ENCODE peak calls at places on chromosomes 5 and 9, in four cellular contexts. One of them, this sample, is unnamed.

GRCh38 chr5:93422652-93423332 is 158.2 kb downstream of the NR2F1-AS1 start:
- DNase-seq in K562: no peak
- DNase-seq in HepG2: no peak
- DNase-seq in HCT116: no peak
- DNase-seq in this sample: no peak

GRCh38 chr5:1565737-1566734 is 42.3 kb upstream of the LPCAT1 start:
- DNase-seq in K562: no peak
- DNase-seq in HepG2: no peak
- DNase-seq in HCT116: no peak
- DNase-seq in this sample: no peak

GRCh38 chr9:113566011-113566711 is 102.6 kb downstream of the RGS3 start:
- DNase-seq in K562: no peak
- DNase-seq in HepG2: no peak
- DNase-seq in HCT116: no peak
- DNase-seq in this sample: no peak

GRCh38 chr5:90982576-90982975 is 400.5 kb downstream of the ARRDC3 start:
- DNase-seq in K562: peak
- DNase-seq in HepG2: no peak
- DNase-seq in HCT116: no peak
- DNase-seq in this sample: no peak

GRCh38 chr5:55994502-55994997 is at the start of gene IL6ST:
- DNase-seq in K562: no peak
- DNase-seq in HepG2: peak
- DNase-seq in HCT116: no peak
- DNase-seq in this sample: no peak

GRCh38 chr5:10301266-10301665 is 6.4 kb downstream of the CMBL start:
- DNase-seq in K562: peak
- DNase-seq in HepG2: no peak
- DNase-seq in HCT116: no peak
- DNase-seq in this sample: no peak

GRCh38 chr5:68265347-68265746 is 49.8 kb downstream of the PIK3R1 start:
- DNase-seq in K562: no peak
- DNase-seq in HepG2: no peak
- DNase-seq in HCT116: no peak
- DNase-seq in this sample: no peak

GRCh38 chr5:81007637-81008027 is 47.5 kb downstream of the RASGRF2 start:
- DNase-seq in K562: no peak
- DNase-seq in HepG2: no peak
- DNase-seq in HCT116: no peak
- DNase-seq in this sample: no peak

GRCh38 chr5:134904621-134905245 is at the start of gene PCBD2:
- DNase-seq in K562: peak
- DNase-seq in HepG2: peak
- DNase-seq in HCT116: peak
- DNase-seq in this sample: peak

GRCh38 chr5:87825583-87825982 is 412.9 kb upstream of the CCNH start:
- DNase-seq in K562: no peak
- DNase-seq in HepG2: no peak
- DNase-seq in HCT116: no peak
- DNase-seq in this sample: no peak

GRCh38 chr5:100772011-100772410 is 131.1 kb downstream of the ST8SIA4 start:
- DNase-seq in K562: no peak
- DNase-seq in HepG2: no peak
- DNase-seq in HCT116: no peak
- DNase-seq in this sample: no peak

GRCh38 chr9:77440057-77440456 is 208.1 kb downstream of the GNA14 start:
- DNase-seq in K562: no peak
- DNase-seq in HepG2: no peak
- DNase-seq in HCT116: no peak
- DNase-seq in this sample: no peak

GRCh38 chr9:87075537-87075936 is 128.2 kb upstream of the GAS1 start:
- DNase-seq in K562: no peak
- DNase-seq in HepG2: no peak
- DNase-seq in HCT116: no peak
- DNase-seq in this sample: no peak

GRCh38 chr9:15079989-15080388 is 169.8 kb upstream of the FREM1 start:
- DNase-seq in K562: no peak
- DNase-seq in HepG2: peak
- DNase-seq in HCT116: no peak
- DNase-seq in this sample: no peak

GRCh38 chr5:113295111-113295539 is 139.7 kb downstream of the TSSK1B start:
- DNase-seq in K562: no peak
- DNase-seq in HepG2: no peak
- DNase-seq in HCT116: no peak
- DNase-seq in this sample: no peak

GRCh38 chr5:100444961-100445360 is 90.2 kb upstream of the FAM174A start:
- DNase-seq in K562: no peak
- DNase-seq in HepG2: no peak
- DNase-seq in HCT116: no peak
- DNase-seq in this sample: no peak

GRCh38 chr5:75639912-75640311 is 28.7 kb downstream of the ANKDD1B start:
- DNase-seq in K562: no peak
- DNase-seq in HepG2: no peak
- DNase-seq in HCT116: no peak
- DNase-seq in this sample: no peak

GRCh38 chr5:143224672-143225071 is 178.8 kb downstream of the NR3C1 start:
- DNase-seq in K562: no peak
- DNase-seq in HepG2: no peak
- DNase-seq in HCT116: no peak
- DNase-seq in this sample: no peak

GRCh38 chr5:33611882-33612281 is 171.1 kb downstream of the TARS1 start:
- DNase-seq in K562: no peak
- DNase-seq in HepG2: no peak
- DNase-seq in HCT116: no peak
- DNase-seq in this sample: no peak

DNA sequence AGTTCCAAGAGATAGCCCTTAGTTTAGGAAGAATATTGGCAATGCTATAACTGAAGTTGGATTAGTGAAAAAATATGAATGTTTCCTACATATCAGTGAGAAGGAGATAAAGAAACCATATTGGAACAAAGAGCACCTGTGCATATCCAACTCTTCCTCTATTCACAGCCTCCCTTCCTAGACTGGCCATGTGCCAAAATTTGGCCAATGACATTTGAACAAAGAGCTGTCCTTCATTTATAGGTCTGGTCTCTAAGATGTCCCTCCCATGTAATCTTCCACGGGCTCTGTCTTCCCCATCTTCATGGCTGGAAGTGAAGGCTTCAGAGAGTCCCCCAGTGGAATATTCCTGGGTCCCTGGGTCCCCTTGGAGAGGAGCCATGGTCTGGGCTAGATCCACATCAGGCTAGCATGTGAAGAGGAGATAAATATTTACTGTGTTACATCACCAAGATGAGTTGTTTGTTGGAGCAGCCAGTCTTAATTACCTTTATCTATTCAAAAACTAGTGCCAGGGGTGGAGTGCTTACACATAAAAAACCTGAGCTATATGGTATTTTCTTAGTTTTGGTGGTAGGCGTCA is 190.0 kb upstream of the S1PR3 start:
- DNase-seq in K562: no peak
- DNase-seq in HepG2: no peak
- DNase-seq in HCT116: no peak
- DNase-seq in this sample: no peak
- TF ChIP-seq TCF7L2 in K562: no peak
- TF ChIP-seq TCF7L2 in HepG2: no peak
- TF ChIP-seq TCF7L2 in HCT116: no peak
- TF ChIP-seq TCF7L2 in this sample: no peak

GRCh38 chr5:72854419-72854818 is 38.0 kb downstream of the TNPO1 start:
- DNase-seq in K562: no peak
- DNase-seq in HepG2: no peak
- DNase-seq in HCT116: no peak
- DNase-seq in this sample: no peak
- TF ChIP-seq TCF7L2 in K562: no peak
- TF ChIP-seq TCF7L2 in HepG2: no peak
- TF ChIP-seq TCF7L2 in HCT116: no peak
- TF ChIP-seq TCF7L2 in this sample: no peak

GRCh38 chr9:97545507-97545906 is 44.0 kb downstream of the TMOD1 start:
- DNase-seq in K562: no peak
- DNase-seq in HepG2: no peak
- DNase-seq in HCT116: no peak
- DNase-seq in this sample: no peak

GRCh38 chr9:97548819-97549540 is 47.5 kb downstream of the TMOD1 start:
- DNase-seq in K562: no peak
- DNase-seq in HepG2: no peak
- DNase-seq in HCT116: no peak
- DNase-seq in this sample: no peak

GRCh38 chr9:97548379-97548778 is 46.9 kb downstream of the TMOD1 start:
- DNase-seq in K562: no peak
- DNase-seq in HepG2: no peak
- DNase-seq in HCT116: no peak
- DNase-seq in this sample: no peak

GRCh38 chr9:97547098-97547829 is 45.8 kb downstream of the TMOD1 start:
- DNase-seq in K562: no peak
- DNase-seq in HepG2: no peak
- DNase-seq in HCT116: no peak
- DNase-seq in this sample: no peak

GRCh38 chr9:97543568-97543967 is 42.1 kb downstream of the TMOD1 start:
- DNase-seq in K562: no peak
- DNase-seq in HepG2: peak
- DNase-seq in HCT116: peak
- DNase-seq in this sample: no peak
- TF ChIP-seq TCF7L2 in K562: no peak
- TF ChIP-seq TCF7L2 in HepG2: no peak
- TF ChIP-seq TCF7L2 in HCT116: no peak
- TF ChIP-seq TCF7L2 in this sample: no peak

GRCh38 chr9:110543631-110544051 is 35.9 kb downstream of the SVEP1 start:
- DNase-seq in K562: no peak
- DNase-seq in HepG2: no peak
- DNase-seq in HCT116: no peak
- DNase-seq in this sample: no peak

GRCh38 chr9:110545705-110546104 is 33.8 kb downstream of the SVEP1 start:
- DNase-seq in K562: no peak
- DNase-seq in HepG2: peak
- DNase-seq in HCT116: no peak
- DNase-seq in this sample: no peak

GRCh38 chr9:110541950-110542349 is 37.6 kb downstream of the SVEP1 start:
- DNase-seq in K562: no peak
- DNase-seq in HepG2: no peak
- DNase-seq in HCT116: no peak
- DNase-seq in this sample: no peak

GRCh38 chr9:110546411-110546871 is 33.1 kb downstream of the SVEP1 start:
- DNase-seq in K562: no peak
- DNase-seq in HepG2: peak
- DNase-seq in HCT116: no peak
- DNase-seq in this sample: no peak
- TF ChIP-seq TCF7L2 in K562: no peak
- TF ChIP-seq TCF7L2 in HepG2: no peak
- TF ChIP-seq TCF7L2 in HCT116: no peak
- TF ChIP-seq TCF7L2 in this sample: no peak

This sample was measured in Panc1.